ENCODE peak calls at places on chromosome 5, in seven cellular contexts. C is tibial nerve, L is cardiac fibroblast, Q is mucosa of descending colon, E is astrocyte of the cerebellum, P is heart right ventricle, N is NB4. F is an unnamed sample.

GRCh38 chr5:180160822-180161221 is 48.2 kb downstream of the RASGEF1C start:
- DNase-seq in C (no peak), L (no peak), Q (no peak), E (no peak), P (no peak), N (peak; percentile 50), F (no peak)

GRCh38 chr5:98940586-98940985 is 11.8 kb upstream of the CHD1 start:
- DNase-seq in C (no peak), L (peak; percentile 61), Q (no peak), E (no peak), P (peak; percentile 34), N (no peak), F (no peak)

GRCh38 chr5:140710899-140711552 is 10.8 kb downstream of the ZMAT2 start:
- DNase-seq in C (peak; percentile 93), L (peak; percentile 99), Q (peak; percentile 88), E (peak; percentile 94), P (peak; percentile 88), N (peak; percentile 97), F (peak; percentile 88)

GRCh38 chr5:79464695-79465332 is 49.1 kb downstream of the HOMER1 start:
- DNase-seq in C (no peak), L (peak; percentile 55), Q (no peak), E (no peak), P (no peak), N (peak; percentile 51), F (peak; percentile 10)

GRCh38 chr5:95951916-95952315 is 9.7 kb downstream of the ELL2 start:
- DNase-seq in C (no peak), L (no peak), Q (no peak), E (no peak), P (no peak), N (no peak), F (no peak)

GRCh38 chr5:130555429-130555828 is 609.6 kb downstream of the HINT1 start:
- DNase-seq in C (no peak), L (no peak), Q (no peak), E (no peak), P (no peak), N (no peak), F (no peak)

GRCh38 chr5:67161767-67162166 is 34.8 kb downstream of the CD180 start:
- DNase-seq in C (no peak), L (no peak), Q (no peak), E (no peak), P (no peak), N (no peak), F (no peak)

GRCh38 chr5:123673107-123673506 is 161.1 kb downstream of the CSNK1G3 start:
- DNase-seq in C (no peak), L (no peak), Q (no peak), E (no peak), P (peak; percentile 11), N (no peak), F (no peak)

GRCh38 chr5:175736652-175737051 is 78.8 kb downstream of the HRH2 start:
- DNase-seq in C (no peak), L (no peak), Q (no peak), E (no peak), P (no peak), N (no peak), F (no peak)

GRCh38 chr5:94968507-94969095 is 316.3 kb downstream of the MCTP1 start:
- DNase-seq in C (peak; percentile 71), L (peak; percentile 85), Q (no peak), E (peak; percentile 67), P (peak; percentile 24), N (peak; percentile 74), F (peak; percentile 16)

GRCh38 chr5:77843570-77844407 is 67.7 kb upstream of the TBCA start:
- DNase-seq in C (no peak), L (no peak), Q (no peak), E (no peak), P (no peak), N (no peak), F (no peak)

GRCh38 chr5:27241564-27242257 is 203.3 kb upstream of the CDH9 start:
- DNase-seq in C (no peak), L (peak; percentile 96), Q (no peak), E (peak; percentile 94), P (no peak), N (peak; percentile 79), F (peak; percentile 96)

GRCh38 chr5:115374057-115374775 is 77.8 kb upstream of the CCDC112 start:
- DNase-seq in C (no peak), L (no peak), Q (no peak), E (no peak), P (no peak), N (no peak), F (no peak)

GRCh38 chr5:115306011-115306530 is 9.6 kb upstream of the CCDC112 start:
- DNase-seq in C (no peak), L (no peak), Q (no peak), E (no peak), P (no peak), N (no peak), F (no peak)

GRCh38 chr5:111550282-111551020 is 38.1 kb upstream of the STARD4 start:
- DNase-seq in C (peak; percentile 98), L (peak; percentile 100), Q (no peak), E (peak; percentile 92), P (peak; percentile 95), N (peak; percentile 81), F (peak; percentile 91)

GRCh38 chr5:107538331-107539162 is 132.2 kb downstream of the EFNA5 start:
- DNase-seq in C (no peak), L (peak; percentile 55), Q (no peak), E (no peak), P (no peak), N (no peak), F (no peak)

GRCh38 chr5:87829214-87829551 is 416.5 kb upstream of the CCNH start:
- DNase-seq in C (peak; percentile 86), L (peak; percentile 59), Q (no peak), E (peak; percentile 98), P (peak; percentile 63), N (no peak), F (peak; percentile 10)

GRCh38 chr5:15791859-15792258 is 291.9 kb downstream of the FBXL7 start:
- DNase-seq in C (no peak), L (peak; percentile 43), Q (no peak), E (peak; percentile 45), P (no peak), N (no peak), F (no peak)

GRCh38 chr5:69137807-69138206 is 29.1 kb upstream of the CCNB1 start:
- DNase-seq in C (no peak), L (no peak), Q (no peak), E (no peak), P (no peak), N (no peak), F (no peak)

GRCh38 chr5:1476181-1476966 is 31.1 kb upstream of the SLC6A3 start:
- DNase-seq in C (no peak), L (no peak), Q (peak; percentile 57), E (no peak), P (no peak), N (no peak), F (no peak)

GRCh38 chr5:36878421-36879088 is 2.0 kb downstream of the NIPBL start:
- DNase-seq in C (no peak), L (peak; percentile 54), Q (no peak), E (no peak), P (peak; percentile 30), N (peak; percentile 31), F (no peak)

GRCh38 chr5:176776141-176776865 is 34.1 kb upstream of the UNC5A start:
- DNase-seq in C (no peak), L (no peak), Q (peak; percentile 3), E (no peak), P (no peak), N (no peak), F (no peak)

GRCh38 chr5:134738963-134739661 is 764 bp downstream of the CAMLG start:
- DNase-seq in C (no peak), L (peak; percentile 52), Q (no peak), E (peak; percentile 12), P (peak; percentile 19), N (peak; percentile 69), F (peak; percentile 31)

DNA sequence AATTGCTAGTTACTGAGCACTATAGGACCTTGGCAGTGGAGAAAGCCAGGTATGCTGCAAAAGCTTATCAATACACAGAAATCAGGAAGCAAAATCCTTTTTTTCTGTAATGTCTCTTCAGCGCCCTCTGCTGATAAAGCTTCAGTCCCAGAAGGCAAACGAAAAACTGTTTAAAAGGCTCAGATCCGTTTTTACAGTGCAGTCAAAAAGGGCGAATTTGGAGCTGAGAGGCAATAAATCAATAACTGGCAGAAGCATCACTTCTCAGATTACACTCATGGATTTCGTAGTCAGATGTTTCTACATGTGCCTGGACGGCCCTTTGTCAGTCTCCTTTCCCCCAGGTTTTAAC is 1.1 kb upstream of the MAN2A1 start:
- DNase-seq in C (peak; percentile 20), L (peak; percentile 50), Q (no peak), E (no peak), P (peak; percentile 11), N (peak; percentile 76), F (no peak)
- TF ChIP-seq CTCF in C (peak; percentile 17), L (peak; percentile 37), Q (peak; percentile 31), E (peak; percentile 41), P (peak; percentile 45), N (peak; percentile 62), F (peak; percentile 59)

DNA sequence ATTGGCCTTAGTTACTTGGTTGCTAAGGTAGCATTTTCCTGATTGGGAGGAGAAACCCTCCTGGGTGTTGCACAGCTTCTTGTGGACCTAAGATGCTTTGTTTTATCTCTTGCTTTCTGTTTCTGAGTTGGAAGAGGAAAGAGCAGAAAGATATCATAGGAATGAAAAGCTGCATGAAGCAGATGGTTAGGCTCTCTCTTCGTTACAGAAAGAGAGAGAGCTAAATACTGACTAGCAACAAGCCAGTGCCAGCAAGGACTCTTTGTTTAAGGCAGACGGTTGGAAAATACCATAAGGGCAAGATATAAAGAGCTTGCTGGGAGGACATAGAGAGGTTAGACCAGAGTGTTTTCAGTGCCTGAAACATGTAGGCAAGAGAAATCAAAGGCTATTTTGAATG is 103.1 kb downstream of the ATG10 start:
- DNase-seq in C (no peak), L (no peak), Q (no peak), E (no peak), P (no peak), N (no peak), F (no peak)
- H3K4me3 ChIP-seq in C (no peak overlapping the region), L (no peak overlapping the region), Q (no peak overlapping the region), E (no peak overlapping the region), P (no peak overlapping the region), N (no peak overlapping the region), F (no peak overlapping the region)

DNA sequence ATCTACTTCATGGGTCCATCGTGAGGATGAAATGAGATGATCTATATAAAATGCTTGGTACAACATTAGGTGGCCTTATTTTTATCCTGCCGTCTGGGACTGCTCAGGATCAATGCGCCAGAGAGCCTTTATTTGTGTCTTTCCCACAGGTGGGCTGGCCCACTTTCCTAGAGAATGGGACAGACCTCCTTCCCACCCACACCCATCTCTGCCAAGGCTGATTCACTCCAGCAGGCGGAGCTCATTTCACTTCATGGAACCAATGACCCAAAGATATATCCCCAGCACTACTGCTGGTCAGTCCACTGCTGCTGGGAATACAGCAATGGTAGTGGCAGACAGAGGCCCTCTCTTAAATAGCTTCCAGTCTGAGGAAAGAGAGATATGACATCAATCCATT is 35.7 kb downstream of the TGFBI start:
- DNase-seq in C (no peak), L (peak; percentile 39), Q (no peak), E (no peak), P (no peak), N (no peak), F (no peak)
- TF ChIP-seq CTCF in C (no peak), L (peak; percentile 25), Q (no peak), E (peak; percentile 23), P (peak; percentile 46), N (no peak), F (peak; percentile 46)

DNA sequence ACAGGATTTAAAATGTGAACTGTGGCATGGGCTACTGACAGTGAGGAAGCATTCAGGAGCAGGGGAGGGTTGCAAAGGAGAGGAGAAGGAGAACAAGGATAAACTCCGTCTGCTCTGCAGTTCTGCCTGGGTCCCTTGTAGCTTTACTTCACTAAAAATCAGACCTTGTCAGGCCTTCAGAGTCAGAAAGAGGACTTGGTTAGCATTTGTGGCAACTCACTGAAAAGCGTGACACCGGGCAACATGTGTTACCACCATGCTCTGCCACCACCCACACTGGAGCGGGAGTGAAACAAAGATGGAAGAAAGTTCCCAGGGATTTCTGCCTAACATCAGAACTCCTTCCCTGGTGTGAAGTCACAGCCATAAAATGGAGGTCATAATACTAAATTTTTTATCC is 19.3 kb downstream of the FYB1 start:
- DNase-seq in C (no peak), L (no peak), Q (no peak), E (no peak), P (no peak), N (no peak), F (no peak)
- H3K4me3 ChIP-seq in C (no peak overlapping the region), L (no peak overlapping the region), Q (no peak overlapping the region), E (no peak overlapping the region), P (no peak overlapping the region), N (no peak overlapping the region), F (no peak overlapping the region)

F was measured in epithelial cell of proximal tubule.